ENCODE peak calls at places on chromosome 3, in seven cellular contexts. W is cardiac muscle cell; X is CD4-positive, CD25-positive, alpha-beta regulatory T cell; H is psoas muscle; F is stomach; E is GM23338; I is tibial artery. D is an unnamed sample. For H3K4me1, the result is how much of the 10 kb centered on the place peaks cover.

GRCh38 chr3:120302361-120302760 is 17.3 kb upstream of the GPR156 start:
- DNase-seq in W (peak), X (no peak), H (no peak), F (no peak), E (no peak), I (peak), D (no peak)

GRCh38 chr3:37348736-37349396 is 174.5 kb upstream of the LRRFIP2 start:
- DNase-seq in W (no peak), X (no peak), H (no peak), F (no peak), E (no peak), I (no peak), D (no peak)

GRCh38 chr3:60629816-60630215 is 621.4 kb downstream of the FHIT start:
- DNase-seq in W (no peak), X (no peak), H (no peak), F (no peak), E (no peak), I (no peak), D (no peak)

GRCh38 chr3:71454513-71455423 is 128.8 kb downstream of the FOXP1 start:
- DNase-seq in W (no peak), X (peak), H (no peak), F (no peak), E (no peak), I (no peak), D (no peak)

GRCh38 chr3:168123211-168124173 is 27.8 kb upstream of the GOLIM4 start:
- DNase-seq in W (peak), X (no peak), H (no peak), F (no peak), E (no peak), I (no peak), D (no peak)

GRCh38 chr3:99429501-99429900 is 208.9 kb upstream of the COL8A1 start:
- DNase-seq in W (no peak), X (no peak), H (no peak), F (no peak), E (no peak), I (no peak), D (no peak)

GRCh38 chr3:23492057-23492456 is 288.9 kb downstream of the UBE2E2 start:
- DNase-seq in W (no peak), X (no peak), H (no peak), F (no peak), E (no peak), I (no peak), D (no peak)

GRCh38 chr3:161310649-161311423 is 60.5 kb downstream of the SPTSSB start:
- DNase-seq in W (no peak), X (peak), H (no peak), F (no peak), E (no peak), I (no peak), D (peak)

GRCh38 chr3:172103724-172104123 is 64.3 kb downstream of the FNDC3B start:
- DNase-seq in W (peak), X (no peak), H (no peak), F (no peak), E (no peak), I (no peak), D (no peak)

GRCh38 chr3:150135321-150135721 is 164.6 kb upstream of the PFN2 start:
- DNase-seq in W (no peak), X (no peak), H (no peak), F (no peak), E (no peak), I (no peak), D (no peak)

GRCh38 chr3:60578936-60579335 is 672.3 kb downstream of the FHIT start:
- DNase-seq in W (no peak), X (no peak), H (no peak), F (no peak), E (no peak), I (no peak), D (no peak)

GRCh38 chr3:87468938-87469337 is 192.6 kb upstream of the POU1F1 start:
- DNase-seq in W (no peak), X (no peak), H (no peak), F (no peak), E (no peak), I (no peak), D (no peak)

GRCh38 chr3:14273886-14274517 is 95.4 kb downstream of the LSM3 start:
- DNase-seq in W (no peak), X (no peak), H (no peak), F (no peak), E (no peak), I (no peak), D (no peak)

GRCh38 chr3:186785517-186786018 is 2.2 kb downstream of the EIF4A2 start:
- DNase-seq in W (no peak), X (no peak), H (no peak), F (no peak), E (no peak), I (no peak), D (no peak)

GRCh38 chr3:171350364-171350763 is 109.8 kb downstream of the TNIK start:
- DNase-seq in W (no peak), X (no peak), H (no peak), F (no peak), E (no peak), I (no peak), D (no peak)

GRCh38 chr3:146504546-146505197 is 35.3 kb upstream of the PLSCR2 start:
- DNase-seq in W (no peak), X (no peak), H (no peak), F (no peak), E (peak), I (no peak), D (no peak)

DNA sequence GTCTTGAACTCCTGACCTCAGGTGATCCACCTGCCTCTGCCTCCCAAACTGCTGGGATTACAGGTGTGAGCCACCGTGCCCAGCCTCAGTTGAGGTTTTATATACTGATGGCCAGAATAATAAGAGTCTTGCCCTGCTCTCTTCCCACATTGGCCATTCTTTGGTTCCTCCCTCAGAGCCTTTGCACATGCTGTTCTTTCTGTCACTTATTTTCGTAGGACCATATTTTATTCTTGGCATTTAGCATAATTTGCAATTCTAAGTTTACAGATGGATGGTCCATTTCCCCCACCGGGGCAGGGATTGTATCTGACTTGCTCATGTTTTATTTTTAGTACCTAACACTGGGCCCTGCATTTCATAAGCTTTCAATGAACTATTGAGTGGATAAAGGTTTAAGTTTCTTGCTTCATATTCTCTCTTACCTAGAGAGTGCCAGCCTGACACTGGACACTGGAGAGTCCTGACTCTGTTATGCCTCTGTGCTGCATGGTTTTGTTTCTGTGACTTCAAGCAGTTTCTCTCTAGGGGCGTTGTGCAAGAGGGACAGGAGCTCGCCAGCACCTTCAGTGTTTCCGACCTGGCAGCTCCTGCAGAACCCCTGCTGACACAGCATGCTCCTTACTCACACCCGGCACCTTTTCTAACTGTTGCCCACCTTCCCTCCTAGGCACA is 87.4 kb downstream of the FLNB start:
- DNase-seq in W (no peak), X (no peak), H (no peak), F (no peak), E (no peak), I (no peak), D (no peak)
- H3K4me1 ChIP-seq in W (under half), X (under half), H (under half), F (under half), E (under half), I (under half), D (under half)

GRCh38 chr3:133169669-133170068 is 131.5 kb downstream of the TMEM108 start:
- DNase-seq in W (no peak), X (no peak), H (no peak), F (no peak), E (no peak), I (no peak), D (no peak)
- H3K27ac ChIP-seq in W (no peak), X (no peak), H (no peak), F (no peak), E (no peak), I (no peak), D (no peak)

DNA sequence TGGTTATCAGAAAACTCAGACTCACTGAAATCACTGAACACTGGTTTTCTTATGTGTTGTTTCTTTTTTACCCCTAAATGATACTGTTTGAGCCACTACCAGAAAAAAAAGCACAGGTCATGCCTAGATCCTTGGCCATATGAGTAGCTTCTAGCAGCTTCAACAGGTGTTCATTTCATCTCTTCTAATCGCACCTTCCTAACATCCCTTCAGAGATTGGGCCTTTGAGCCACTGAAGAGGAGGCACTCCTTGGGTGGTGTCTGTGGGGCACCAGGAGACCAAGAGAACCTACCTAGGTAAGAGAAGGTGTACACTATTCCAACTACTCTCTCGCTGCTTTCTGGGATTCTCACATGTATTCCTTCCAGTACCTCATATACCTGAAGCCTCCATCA is 2.5 kb downstream of the HEG1 start:
- DNase-seq in W (no peak), X (no peak), H (no peak), F (no peak), E (no peak), I (no peak), D (no peak)
- H3K4me1 ChIP-seq in W (half or more), X (half or more), H (half or more), F (under half), E (half or more), I (half or more), D (under half)

GRCh38 chr3:181730364-181730763 is 18.6 kb downstream of the SOX2 start:
- DNase-seq in W (no peak), X (no peak), H (no peak), F (no peak), E (no peak), I (no peak), D (no peak)

GRCh38 chr3:181727122-181728036 is 15.7 kb downstream of the SOX2 start:
- DNase-seq in W (no peak), X (no peak), H (no peak), F (peak), E (peak), I (no peak), D (no peak)

GRCh38 chr3:181728470-181728869 is 16.7 kb downstream of the SOX2 start:
- DNase-seq in W (no peak), X (no peak), H (no peak), F (no peak), E (no peak), I (no peak), D (no peak)

GRCh38 chr3:181729071-181729915 is 17.6 kb downstream of the SOX2 start:
- DNase-seq in W (no peak), X (no peak), H (no peak), F (no peak), E (no peak), I (no peak), D (no peak)

DNA sequence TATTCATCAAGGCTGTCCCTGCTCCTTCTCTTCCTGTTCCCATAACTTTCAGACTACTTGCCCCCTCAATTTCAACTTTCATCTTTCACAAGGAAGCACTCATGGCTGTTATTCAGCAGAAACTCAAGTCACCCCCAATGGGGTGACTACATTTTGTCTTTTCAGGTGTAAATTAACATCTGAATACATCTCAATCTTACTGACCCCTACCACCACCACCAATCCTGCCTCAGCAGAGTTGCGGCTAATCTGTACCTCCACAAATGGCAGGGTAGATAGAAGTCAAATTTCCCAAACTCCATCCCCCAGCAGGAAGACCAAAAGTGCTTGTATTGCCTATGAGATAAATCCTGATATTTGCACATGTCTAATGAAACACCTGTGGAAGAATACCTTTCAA is 19.2 kb downstream of the SOX2 start:
- DNase-seq in W (no peak), X (no peak), H (no peak), F (no peak), E (peak), I (no peak), D (no peak)
- H3K27ac ChIP-seq in W (no peak), X (no peak), H (no peak), F (no peak), E (peak), I (no peak), D (no peak)

DNA sequence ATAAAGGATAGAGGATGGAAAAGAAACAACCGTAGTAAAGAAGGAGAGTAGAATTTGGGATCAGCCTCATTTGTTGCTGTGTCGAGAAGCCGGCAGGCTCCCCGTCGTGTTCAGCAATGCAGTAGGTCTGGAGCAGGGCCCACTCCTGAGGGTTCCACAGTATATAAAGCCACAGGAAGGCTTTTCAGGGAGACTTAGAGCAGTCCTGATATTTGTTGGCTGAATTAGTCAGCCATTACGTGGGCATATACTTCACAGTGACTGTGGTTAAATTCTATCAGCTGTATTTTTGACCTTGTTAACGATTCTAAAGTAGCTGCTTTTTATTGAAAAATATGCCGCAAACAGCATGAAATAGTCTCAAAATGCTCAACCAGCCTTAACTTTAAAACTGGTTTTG is 149.5 kb downstream of the ITPR1 start:
- DNase-seq in W (no peak), X (no peak), H (no peak), F (no peak), E (no peak), I (no peak), D (no peak)
- H3K4me1 ChIP-seq in W (under half), X (under half), H (under half), F (under half), E (under half), I (under half), D (under half)

DNA sequence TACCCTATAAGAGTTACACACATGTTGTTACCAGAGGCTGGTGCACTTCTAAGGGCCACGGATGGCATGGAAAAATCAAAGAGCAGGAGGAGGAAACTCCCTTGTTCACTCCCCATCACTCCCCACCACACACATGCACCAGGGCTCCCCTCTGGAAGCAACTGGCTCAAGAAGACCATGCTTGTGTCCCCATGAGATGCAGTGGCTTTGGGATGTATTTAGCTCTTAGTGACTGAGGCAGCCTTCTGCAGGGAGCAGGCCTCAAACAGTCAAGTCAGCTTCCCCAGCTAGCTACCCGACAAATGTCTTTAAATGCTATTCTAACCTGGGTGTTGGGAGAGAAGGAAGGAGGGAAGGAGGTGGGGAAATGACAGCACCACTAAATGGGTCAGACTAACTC is 32.9 kb upstream of the RAD18 start:
- DNase-seq in W (no peak), X (no peak), H (no peak), F (no peak), E (no peak), I (no peak), D (no peak)
- H3K27ac ChIP-seq in W (no peak), X (no peak), H (no peak), F (no peak), E (no peak), I (no peak), D (no peak)

GRCh38 chr3:52986938-52987337 is 58.9 kb downstream of the SFMBT1 start:
- DNase-seq in W (peak), X (no peak), H (no peak), F (no peak), E (peak), I (no peak), D (no peak)

GRCh38 chr3:52982839-52983238 is 63.0 kb downstream of the SFMBT1 start:
- DNase-seq in W (no peak), X (peak), H (no peak), F (no peak), E (no peak), I (no peak), D (no peak)

GRCh38 chr3:52983828-52984227 is 62.0 kb downstream of the SFMBT1 start:
- DNase-seq in W (no peak), X (no peak), H (no peak), F (no peak), E (no peak), I (no peak), D (no peak)

GRCh38 chr3:52986049-52986448 is 59.8 kb downstream of the SFMBT1 start:
- DNase-seq in W (peak), X (no peak), H (no peak), F (no peak), E (no peak), I (no peak), D (no peak)

GRCh38 chr3:52983336-52983807 is 62.5 kb downstream of the SFMBT1 start:
- DNase-seq in W (no peak), X (peak), H (no peak), F (no peak), E (no peak), I (no peak), D (peak)
- H3K4me1 ChIP-seq in W (under half), X (under half), H (under half), F (under half), E (under half), I (under half), D (under half)

D was measured in naive thymus-derived CD4-positive, alpha-beta T cell.